ENCODE peak calls at places on chromosomes 16 and 17, in six cellular contexts. Y is RWPE2, K is omental fat pad, S is lower leg skin, D is astrocyte of the spinal cord, X is lower lobe of right lung. Z is an unnamed sample.

GRCh38 chr17:81246679-81247338 is 7.7 kb downstream of the NDUFAF8 start:
- DNase-seq in S (no peak), K (no peak), Y (no peak), D (no peak), X (peak), Z (peak)

GRCh38 chr16:28131210-28131609 is 67.7 kb upstream of the GSG1L start:
- DNase-seq in Y (no peak), K (no peak), S (no peak), X (no peak), D (peak), Z (no peak)

GRCh38 chr16:86831366-86831765 is 253.0 kb downstream of the FOXL1 start:
- DNase-seq in Y (peak), X (no peak), K (no peak), S (no peak), D (no peak), Z (no peak)

GRCh38 chr17:78793968-78794367 is 11.9 kb upstream of the CYTH1 start:
- DNase-seq in Y (no peak), K (no peak), X (peak), S (no peak), D (no peak), Z (no peak)

GRCh38 chr17:34386925-34387550 is 24.0 kb upstream of the CCL1 start:
- DNase-seq in Y (no peak), D (no peak), K (no peak), S (no peak), X (no peak), Z (no peak)

GRCh38 chr17:37031493-37032083 is 82.8 kb downstream of the AATF start:
- DNase-seq in Y (no peak), D (no peak), S (no peak), X (no peak), K (no peak), Z (no peak)

GRCh38 chr17:21215935-21216334 is 2.0 kb upstream of the TMEM11 start:
- DNase-seq in D (no peak), Y (no peak), K (no peak), S (no peak), X (no peak), Z (no peak)

GRCh38 chr17:8935194-8935593 is 30.3 kb downstream of the PIK3R5 start:
- DNase-seq in Y (no peak), D (no peak), X (peak), S (no peak), K (no peak), Z (no peak)

GRCh38 chr17:2062571-2063183 is 7.8 kb downstream of the HIC1 start:
- DNase-seq in D (peak), X (no peak), K (no peak), S (peak), Y (no peak), Z (no peak)

GRCh38 chr16:56870271-56870888 is 5.4 kb downstream of the SLC12A3 start:
- DNase-seq in Y (no peak), X (no peak), K (no peak), D (no peak), S (no peak), Z (no peak)

GRCh38 chr16:56871172-56871593 is 6.2 kb downstream of the SLC12A3 start:
- DNase-seq in K (no peak), Y (no peak), D (peak), S (no peak), X (no peak), Z (no peak)

GRCh38 chr16:56868175-56868574 is 3.2 kb downstream of the SLC12A3 start:
- DNase-seq in K (no peak), D (no peak), S (no peak), X (no peak), Y (no peak), Z (no peak)

GRCh38 chr16:56866955-56867830 is 2.2 kb downstream of the SLC12A3 start:
- DNase-seq in K (no peak), S (no peak), D (peak), X (no peak), Y (no peak), Z (no peak)

GRCh38 chr16:56869513-56870270 is 4.7 kb downstream of the SLC12A3 start:
- DNase-seq in Y (no peak), K (no peak), X (peak), S (no peak), D (no peak), Z (no peak)
- TF ChIP-seq CTCF in Y (peak), K (no peak), X (peak), S (no peak), D (peak), Z (no peak)

GRCh38 chr17:49513044-49513395 is 17.9 kb downstream of the NGFR start:
- DNase-seq in S (no peak), K (no peak), D (no peak), Y (no peak), X (no peak), Z (no peak)

GRCh38 chr17:49513616-49514373 is 18.7 kb downstream of the NGFR start:
- DNase-seq in D (no peak), X (no peak), K (no peak), S (peak), Y (no peak), Z (peak)

GRCh38 chr17:49514374-49514738 is 19.3 kb downstream of the NGFR start:
- DNase-seq in S (peak), K (no peak), D (no peak), Y (no peak), X (no peak), Z (peak)

GRCh38 chr17:49516190-49516589 is 21.1 kb downstream of the NGFR start:
- DNase-seq in X (no peak), D (peak), S (peak), K (no peak), Y (no peak), Z (no peak)

DNA sequence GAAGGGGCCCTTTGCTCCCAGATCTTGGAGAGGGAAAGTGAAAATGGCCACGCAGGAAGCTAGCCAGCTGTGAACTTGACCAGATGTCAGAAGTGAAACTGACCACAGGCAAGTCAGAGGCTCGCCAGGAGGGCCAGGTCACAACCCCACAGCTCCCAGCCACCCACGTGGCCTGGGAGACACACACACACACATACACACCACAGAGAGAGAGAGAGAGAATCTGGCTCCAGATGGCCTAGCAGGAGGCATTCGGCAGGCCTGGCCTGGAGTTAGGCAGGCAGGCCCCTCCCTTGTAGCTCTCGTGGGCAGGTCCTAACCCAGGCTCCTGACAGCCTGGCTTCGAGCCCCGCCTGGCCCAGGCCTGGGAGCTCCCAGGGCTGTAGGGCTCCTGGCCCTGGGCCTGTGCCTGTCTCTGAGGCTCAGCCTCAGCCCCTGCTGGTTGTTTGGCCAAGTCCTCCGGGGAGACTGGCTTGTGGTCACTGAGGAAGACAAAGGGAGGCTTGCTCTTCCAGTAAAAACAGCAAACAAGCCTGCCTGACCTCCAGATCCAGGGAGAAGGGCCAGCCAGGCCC is 20.2 kb downstream of the NGFR start:
- DNase-seq in D (peak), X (peak), Y (no peak), S (peak), K (peak), Z (peak)
- TF ChIP-seq CTCF in D (peak), X (no peak), Y (no peak), S (no peak), K (no peak), Z (peak)

GRCh38 chr16:81790277-81790676 is 11.2 kb downstream of the PLCG2 start:
- DNase-seq in Y (no peak), K (no peak), D (no peak), S (no peak), X (no peak), Z (no peak)
- TF ChIP-seq CTCF in Y (no peak), K (no peak), D (no peak), S (no peak), X (no peak), Z (no peak)

GRCh38 chr16:8676160-8676547 is 1.7 kb downstream of the ABAT start:
- DNase-seq in K (no peak), X (no peak), Y (no peak), D (no peak), S (no peak), Z (no peak)

GRCh38 chr16:8676737-8677375 is 2.4 kb downstream of the ABAT start:
- DNase-seq in Y (no peak), S (no peak), K (no peak), D (no peak), X (no peak), Z (no peak)

GRCh38 chr16:8677481-8677880 is 3.1 kb downstream of the ABAT start:
- DNase-seq in Y (no peak), S (no peak), K (no peak), D (no peak), X (no peak), Z (no peak)

GRCh38 chr16:8678068-8678927 is 3.9 kb downstream of the ABAT start:
- DNase-seq in S (no peak), X (no peak), D (peak), K (no peak), Y (no peak), Z (no peak)

GRCh38 chr16:8679156-8679555 is 4.7 kb downstream of the ABAT start:
- DNase-seq in X (no peak), Y (no peak), K (no peak), D (no peak), S (no peak), Z (no peak)
- TF ChIP-seq CTCF in X (no peak), Y (no peak), K (no peak), D (no peak), S (no peak), Z (no peak)

GRCh38 chr17:28908640-28909098 is 5.8 kb upstream of the DHRS13 start:
- DNase-seq in K (no peak), Y (no peak), X (no peak), D (peak), S (peak), Z (no peak)

GRCh38 chr17:28912938-28913333 is 10.1 kb upstream of the DHRS13 start:
- DNase-seq in K (no peak), Y (no peak), X (no peak), D (no peak), S (no peak), Z (no peak)

GRCh38 chr17:28910534-28910933 is 7.7 kb upstream of the DHRS13 start:
- DNase-seq in S (no peak), K (no peak), X (no peak), Y (no peak), D (no peak), Z (no peak)

GRCh38 chr17:28911411-28912045 is 8.6 kb upstream of the DHRS13 start:
- DNase-seq in S (no peak), Y (no peak), X (no peak), K (no peak), D (no peak), Z (no peak)

DNA sequence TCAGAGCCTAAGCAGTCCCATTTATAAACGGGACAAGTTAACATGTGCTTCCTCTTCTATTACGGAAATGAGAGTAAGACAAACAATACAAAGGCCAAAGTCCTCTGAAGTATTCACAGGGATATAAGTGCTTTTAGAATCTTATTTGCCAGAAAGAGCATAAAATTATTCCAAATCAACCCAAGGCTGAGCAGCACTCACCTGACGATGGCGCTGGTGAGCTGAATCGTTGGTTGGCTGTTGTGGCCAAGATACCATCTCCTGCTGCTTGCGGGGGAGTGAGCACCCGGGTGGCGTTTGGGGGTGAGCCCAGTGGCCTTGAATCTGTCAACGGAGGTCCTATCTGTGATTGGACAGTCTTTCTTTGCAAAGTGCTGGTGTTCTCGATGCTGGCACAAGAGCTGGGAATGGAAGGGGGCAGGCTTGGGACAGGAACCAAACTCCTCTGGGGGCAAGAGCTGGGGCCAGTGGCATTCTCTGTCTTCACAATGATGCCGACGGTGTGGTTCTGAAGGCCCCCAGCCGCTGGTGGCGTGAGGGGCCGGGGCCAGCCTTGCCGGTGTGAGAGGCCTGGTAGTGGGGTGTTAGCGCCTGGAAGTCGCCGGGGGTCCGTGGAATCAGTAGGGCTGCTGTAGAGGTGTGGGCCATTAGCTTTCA is 9.5 kb upstream of the DHRS13 start:
- DNase-seq in D (no peak), Y (no peak), X (peak), K (no peak), S (no peak), Z (peak)
- TF ChIP-seq CTCF in D (peak), Y (peak), X (peak), K (no peak), S (no peak), Z (no peak)

GRCh38 chr16:78259883-78260282 is 160.4 kb downstream of the WWOX start:
- DNase-seq in X (no peak), K (no peak), S (no peak), Y (no peak), D (no peak), Z (no peak)
- TF ChIP-seq CTCF in X (no peak), K (no peak), S (no peak), Y (no peak), D (no peak), Z (no peak)

DNA sequence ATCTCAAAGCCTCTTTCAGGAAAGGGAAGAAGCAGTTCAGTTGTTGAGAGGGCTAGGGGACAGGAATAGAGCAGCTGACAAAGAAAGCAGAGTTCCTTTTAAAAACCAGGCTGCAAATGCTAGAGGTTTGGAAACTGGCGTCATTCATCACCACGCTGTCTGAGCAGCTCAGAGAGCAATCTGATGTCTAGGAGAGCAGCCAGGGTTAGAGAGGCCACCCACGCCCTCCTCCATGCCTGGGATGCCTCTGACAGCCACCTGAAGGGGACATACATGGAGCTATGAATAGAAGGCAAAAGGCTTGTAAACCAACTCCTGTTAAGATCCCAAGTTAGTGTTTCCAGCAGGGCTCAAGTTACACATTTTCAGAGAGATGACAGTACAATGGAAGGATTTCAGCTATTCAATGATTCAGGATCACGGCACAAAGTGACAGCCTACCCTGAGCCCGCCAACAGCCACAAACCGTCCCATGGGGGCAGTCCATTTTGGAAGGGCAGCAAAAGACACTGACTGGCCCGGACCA is 12.4 kb downstream of the RAB5C start:
- DNase-seq in S (no peak), K (no peak), X (no peak), Y (no peak), D (peak), Z (no peak)
- TF ChIP-seq CTCF in S (no peak), K (no peak), X (no peak), Y (no peak), D (no peak), Z (no peak)

GRCh38 chr17:76585649-76586593 is at the start of gene ST6GALNAC2:
- DNase-seq in D (peak), X (peak), S (peak), Y (no peak), K (no peak), Z (peak)
- TF ChIP-seq CTCF in D (peak), X (peak), S (no peak), Y (peak), K (no peak), Z (no peak)

Z was measured in glutamatergic neuron.